ENCODE peak calls at places on chromosomes 7 and 10, in seven cellular contexts. X, G, T, V, L, R and Z are unnamed samples. For H3K4me1 and H3K9me3, the result is how much of the 10 kb centered on the place peaks cover.

GRCh38 chr10:86699991-86700840 is 31.9 kb downstream of the LDB3 start:
- DNase-seq in X (no peak), G (no peak), T (no peak), V (no peak), L (no peak), R (no peak), Z (no peak)

GRCh38 chr7:72336887-72337821 is 75.0 kb downstream of the CALN1 start:
- DNase-seq in X (no peak), G (no peak), T (peak), V (peak), L (no peak), R (no peak), Z (peak)

GRCh38 chr10:93463723-93464511 is 18.2 kb downstream of the MYOF start:
- DNase-seq in X (no peak), G (peak), T (no peak), V (no peak), L (no peak), R (peak), Z (peak)

GRCh38 chr10:94205370-94205930 is 157.3 kb downstream of the NOC3L start:
- DNase-seq in X (no peak), G (peak), T (no peak), V (no peak), L (no peak), R (no peak), Z (no peak)

GRCh38 chr7:112398534-112398933 is 51.7 kb upstream of the IFRD1 start:
- DNase-seq in X (no peak), G (no peak), T (no peak), V (no peak), L (no peak), R (no peak), Z (no peak)

GRCh38 chr7:107526672-107527071 is 37.0 kb downstream of the COG5 start:
- DNase-seq in X (no peak), G (no peak), T (no peak), V (no peak), L (no peak), R (no peak), Z (no peak)

GRCh38 chr7:81029523-81029922 is 110.7 kb upstream of the SEMA3C start:
- DNase-seq in X (no peak), G (no peak), T (peak), V (no peak), L (no peak), R (no peak), Z (no peak)

GRCh38 chr10:13909911-13910617 is 323.3 kb downstream of the PRPF18 start:
- DNase-seq in X (peak), G (no peak), T (no peak), V (no peak), L (no peak), R (no peak), Z (no peak)

GRCh38 chr10:10517866-10518265 is 499.8 kb upstream of the CELF2 start:
- DNase-seq in X (no peak), G (no peak), T (no peak), V (no peak), L (no peak), R (no peak), Z (no peak)

GRCh38 chr7:95028683-95029082 is 121.3 kb downstream of the PPP1R9A start:
- DNase-seq in X (peak), G (no peak), T (no peak), V (no peak), L (no peak), R (no peak), Z (no peak)

GRCh38 chr10:87931836-87932230 is 68.4 kb downstream of the PTEN start:
- DNase-seq in X (no peak), G (peak), T (no peak), V (no peak), L (no peak), R (no peak), Z (no peak)

GRCh38 chr10:133212853-133213494 is 17.0 kb upstream of the UTF1 start:
- DNase-seq in X (no peak), G (no peak), T (no peak), V (no peak), L (no peak), R (peak), Z (no peak)

GRCh38 chr10:16700331-16700730 is 116.9 kb downstream of the RSU1 start:
- DNase-seq in X (no peak), G (no peak), T (no peak), V (no peak), L (no peak), R (no peak), Z (no peak)

GRCh38 chr7:131623154-131623553 is 66.7 kb upstream of the PODXL start:
- DNase-seq in X (no peak), G (no peak), T (no peak), V (no peak), L (no peak), R (peak), Z (peak)

DNA sequence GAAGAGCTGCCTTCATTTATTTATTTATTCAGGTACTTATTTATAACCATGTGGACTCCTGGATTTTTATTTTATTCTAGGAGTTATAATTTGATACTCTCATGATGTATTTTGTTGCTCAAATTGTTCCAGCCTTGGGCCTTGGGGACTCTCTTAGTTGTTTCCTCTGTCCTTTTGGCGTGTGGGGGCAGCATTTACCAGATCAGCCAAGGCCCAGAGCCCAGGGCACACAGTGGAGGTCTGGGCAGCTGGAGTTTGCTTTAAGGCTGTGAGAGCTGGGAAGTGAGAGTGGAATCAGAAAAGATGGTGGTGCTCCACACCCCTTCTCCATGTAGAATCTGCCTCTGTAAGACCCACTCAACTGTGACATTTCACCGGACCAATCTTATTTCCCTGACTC is 398.9 kb downstream of the RPS24 start:
- DNase-seq in X (no peak), G (no peak), T (no peak), V (no peak), L (peak), R (no peak), Z (no peak)
- TF ChIP-seq CTCF in X (no peak), G (peak), T (no peak), V (peak), L (no peak), R (peak), Z (no peak)

DNA sequence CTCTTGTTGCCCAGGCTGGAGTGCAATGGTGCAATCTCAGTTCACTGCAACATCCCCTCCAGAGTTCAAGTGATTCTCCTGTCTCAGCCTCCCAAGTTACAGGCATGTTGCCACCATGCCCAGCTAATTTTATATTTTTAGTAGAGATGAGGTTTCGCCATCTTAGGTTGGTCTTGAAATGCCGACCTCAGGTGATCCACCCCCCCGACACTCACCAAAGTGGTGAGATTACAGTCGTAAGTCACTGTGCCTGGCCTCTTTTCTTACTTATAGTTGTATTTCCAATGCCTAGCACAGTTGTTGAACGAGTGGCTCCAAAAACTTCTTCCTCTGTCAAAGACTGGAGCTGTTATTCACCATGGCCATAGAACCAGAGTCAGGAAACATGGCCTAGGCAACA is 6.7 kb downstream of the RNF216 start:
- DNase-seq in X (no peak), G (no peak), T (no peak), V (no peak), L (no peak), R (no peak), Z (no peak)
- H3K4me1 ChIP-seq in X (under half), G (under half), T (under half), V (under half), L (under half), R (under half), Z (under half)

DNA sequence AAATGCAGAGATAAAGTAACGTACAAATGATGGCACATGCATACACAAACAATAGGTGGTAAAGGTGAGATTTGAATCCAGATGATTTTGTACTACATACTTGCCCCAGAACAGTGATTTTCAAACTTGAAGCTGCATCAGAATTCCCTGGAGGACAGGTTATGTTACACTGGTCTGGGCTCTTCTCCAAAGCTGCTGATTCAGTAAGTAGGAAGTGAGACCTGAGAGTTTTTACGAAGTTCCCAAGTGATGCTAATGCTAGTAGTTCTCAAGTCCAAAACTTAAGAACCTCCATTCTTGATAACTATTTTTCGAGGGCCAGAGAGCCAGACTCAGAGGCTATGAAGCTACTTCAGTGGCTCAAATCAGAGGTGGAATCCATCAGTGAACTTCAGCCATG is 159.0 kb upstream of the POM121L12 start:
- DNase-seq in X (no peak), G (no peak), T (no peak), V (no peak), L (no peak), R (no peak), Z (no peak)
- H3K9me3 ChIP-seq in X (under half), G (under half), T (under half), V (under half), L (under half), R (half or more), Z (under half)

GRCh38 chr10:28496017-28496416 is 36.9 kb upstream of the WAC start:
- DNase-seq in X (no peak), G (no peak), T (no peak), V (no peak), L (no peak), R (no peak), Z (no peak)

GRCh38 chr10:28495084-28495483 is 37.8 kb upstream of the WAC start:
- DNase-seq in X (no peak), G (no peak), T (no peak), V (no peak), L (no peak), R (no peak), Z (no peak)

GRCh38 chr10:28492556-28492955 is 40.4 kb upstream of the WAC start:
- DNase-seq in X (no peak), G (no peak), T (peak), V (no peak), L (no peak), R (no peak), Z (no peak)

GRCh38 chr10:28496481-28496961 is 36.4 kb upstream of the WAC start:
- DNase-seq in X (no peak), G (no peak), T (no peak), V (no peak), L (no peak), R (no peak), Z (no peak)

DNA sequence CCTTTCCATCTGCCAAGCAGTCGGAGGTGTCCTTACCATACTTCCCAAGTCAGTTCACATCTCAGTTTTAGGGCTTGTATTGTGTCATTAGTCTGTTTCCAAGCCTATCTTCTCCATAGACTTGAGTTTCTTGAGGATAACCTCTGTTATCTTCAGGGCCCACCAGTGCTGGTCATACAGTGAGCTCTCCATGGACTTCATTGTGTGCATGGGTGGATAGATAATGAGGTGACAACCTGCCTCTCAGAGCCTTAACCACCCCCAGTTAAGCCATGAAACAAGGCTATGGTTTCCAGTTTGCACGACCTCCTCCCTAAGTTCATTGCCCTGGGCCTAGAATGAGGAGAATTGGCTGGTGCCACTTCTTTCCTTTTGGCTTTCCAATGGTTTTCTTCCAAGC is 38.5 kb upstream of the WAC start:
- DNase-seq in X (no peak), G (no peak), T (no peak), V (no peak), L (no peak), R (no peak), Z (no peak)
- TF ChIP-seq CTCF in X (no peak), G (no peak), T (no peak), V (no peak), L (no peak), R (no peak), Z (no peak)

DNA sequence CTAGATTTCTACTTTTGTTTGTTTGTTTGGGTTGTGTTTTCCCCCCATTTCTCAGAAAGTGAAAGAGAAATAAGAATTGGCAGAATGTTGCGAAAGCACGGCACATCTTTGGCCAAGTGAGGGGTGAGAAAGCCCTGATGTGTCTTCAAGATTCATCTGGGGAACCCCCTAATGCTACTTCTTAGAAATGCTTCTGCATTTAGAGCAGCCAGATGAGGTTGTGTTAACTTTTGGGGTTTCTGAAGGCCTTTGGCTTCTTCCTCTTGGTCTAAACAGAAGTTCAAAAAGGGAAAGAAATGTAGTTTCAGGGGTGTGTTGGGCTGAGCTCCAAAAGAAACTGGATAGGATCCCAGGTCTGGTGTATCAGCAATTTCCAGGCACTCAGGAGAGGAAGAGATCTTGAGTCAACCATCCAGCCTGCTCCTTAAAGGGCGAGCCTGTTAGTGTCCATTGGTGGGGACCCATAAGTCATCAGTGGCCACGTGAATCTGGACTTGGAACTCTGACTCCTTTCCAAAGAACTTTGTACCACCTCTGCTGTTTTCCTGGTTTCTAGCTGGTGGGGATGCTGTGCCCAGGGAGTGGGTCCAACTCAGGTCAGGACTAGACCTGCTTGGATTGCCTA is 6.5 kb downstream of the DUSP5 start:
- DNase-seq in X (peak), G (peak), T (no peak), V (no peak), L (no peak), R (no peak), Z (no peak)
- H3K4me1 ChIP-seq in X (half or more), G (under half), T (under half), V (under half), L (half or more), R (half or more), Z (under half)

GRCh38 chr7:13871008-13871407 is 118.5 kb downstream of the ETV1 start:
- DNase-seq in X (no peak), G (no peak), T (no peak), V (no peak), L (no peak), R (no peak), Z (no peak)

GRCh38 chr7:13878154-13878553 is 111.3 kb downstream of the ETV1 start:
- DNase-seq in X (no peak), G (no peak), T (no peak), V (no peak), L (no peak), R (no peak), Z (no peak)

GRCh38 chr7:13872751-13873150 is 116.7 kb downstream of the ETV1 start:
- DNase-seq in X (no peak), G (no peak), T (no peak), V (no peak), L (no peak), R (no peak), Z (no peak)

GRCh38 chr7:13875496-13876074 is 113.9 kb downstream of the ETV1 start:
- DNase-seq in X (no peak), G (no peak), T (no peak), V (no peak), L (no peak), R (no peak), Z (no peak)

DNA sequence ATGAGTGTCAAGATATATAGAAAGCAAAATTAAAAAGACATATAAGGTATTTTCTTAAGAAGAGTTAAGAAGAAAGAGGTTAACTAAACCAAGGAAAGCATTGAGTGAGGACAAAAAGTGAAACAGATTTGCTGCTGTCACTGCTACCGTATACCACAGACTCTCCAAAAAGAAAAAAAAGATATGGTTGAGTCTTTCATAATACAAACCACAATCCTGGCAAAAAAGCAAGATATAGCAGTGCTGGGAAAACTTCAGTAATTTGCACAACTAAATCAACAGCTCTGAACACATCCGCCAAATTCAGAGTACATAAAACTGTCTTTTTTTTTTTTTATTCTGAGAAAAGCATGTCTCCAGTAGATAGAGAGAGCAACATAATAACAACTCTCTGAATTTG is 114.7 kb downstream of the ETV1 start:
- DNase-seq in X (no peak), G (peak), T (no peak), V (no peak), L (no peak), R (no peak), Z (no peak)
- H3K9me3 ChIP-seq in X (under half), G (under half), T (under half), V (under half), L (under half), R (under half), Z (under half)

GRCh38 chr10:31087855-31088254 is 56.2 kb upstream of the ZNF438 start:
- DNase-seq in X (no peak), G (no peak), T (no peak), V (no peak), L (no peak), R (no peak), Z (no peak)

GRCh38 chr10:31081937-31082635 is 50.4 kb upstream of the ZNF438 start:
- DNase-seq in X (no peak), G (no peak), T (no peak), V (no peak), L (no peak), R (no peak), Z (no peak)

GRCh38 chr10:31083765-31084184 is 52.1 kb upstream of the ZNF438 start:
- DNase-seq in X (peak), G (peak), T (peak), V (peak), L (no peak), R (peak), Z (no peak)
- TF ChIP-seq CTCF in X (peak), G (peak), T (peak), V (peak), L (peak), R (peak), Z (peak)